ENCODE peak calls at places on chromosomes 3 and 15, in five cellular contexts. G is C1 segment of cervical spinal cord; E is naive thymus-derived CD8-positive, alpha-beta T cell; D is fibroblast of mammary gland; M is psoas muscle. R is an unnamed sample.
A peak's percentile ranks its signal among the peaks of the same experiment; 100 is the strongest.

GRCh38 chr3:136186330-136186729 is 9.8 kb downstream of the MSL2 start:
- DNase-seq in G (no peak), E (no peak), D (no peak), M (no peak), R (no peak)

GRCh38 chr3:156626104-156626503 is 48.3 kb upstream of the TIPARP start:
- DNase-seq in G (no peak), E (no peak), D (no peak), M (no peak), R (no peak)

GRCh38 chr3:9308298-9308990 is 54.4 kb upstream of the THUMPD3 start:
- DNase-seq in G (no peak), E (no peak), D (no peak), M (no peak), R (no peak)

GRCh38 chr15:50181983-50182232 is at the start of gene SLC27A2:
- DNase-seq in G (peak; percentile 10), E (no peak), D (no peak), M (peak; percentile 63), R (no peak)

GRCh38 chr15:41511331-41512077 is 2.1 kb downstream of the LTK start:
- DNase-seq in G (no peak), E (no peak), D (no peak), M (no peak), R (no peak)

GRCh38 chr3:121111914-121112612 is 204.1 kb downstream of the STXBP5L start:
- DNase-seq in G (no peak), E (no peak), D (no peak), M (no peak), R (no peak)

GRCh38 chr3:196012481-196012880 is 69.4 kb downstream of the TFRC start:
- DNase-seq in G (no peak), E (no peak), D (peak; percentile 2), M (no peak), R (no peak)

GRCh38 chr3:49019941-49020334 is 1.6 kb upstream of the DALRD3 start:
- DNase-seq in G (no peak), E (no peak), D (peak; percentile 35), M (peak; percentile 52), R (no peak)

GRCh38 chr3:18998069-18998468 is 150.2 kb upstream of the KCNH8 start:
- DNase-seq in G (no peak), E (no peak), D (no peak), M (no peak), R (no peak)

GRCh38 chr3:174016186-174016585 is 618.6 kb downstream of the NLGN1 start:
- DNase-seq in G (no peak), E (no peak), D (peak; percentile 95), M (no peak), R (no peak)

GRCh38 chr15:83378921-83379561 is 68.1 kb upstream of the SH3GL3 start:
- DNase-seq in G (no peak), E (no peak), D (no peak), M (no peak), R (no peak)

GRCh38 chr3:22732641-22733040 is 470.5 kb upstream of the UBE2E2 start:
- DNase-seq in G (no peak), E (no peak), D (no peak), M (no peak), R (no peak)

GRCh38 chr3:46266598-46266997 is 24.3 kb downstream of the CCR3 start:
- DNase-seq in G (no peak), E (no peak), D (no peak), M (no peak), R (no peak)